ENCODE peak calls at places on chromosome 16, in eight cellular contexts. F, P, K, A, C, Q, H and V are unnamed samples. For H3K9me3, the result is how much of the 10 kb centered on the place peaks cover.

GRCh38 chr16:66872524-66872923 is 7.8 kb upstream of the PDP2 start:
- DNase-seq in F (no peak), P (no peak), K (no peak), A (no peak), C (no peak), Q (no peak), H (no peak), V (no peak)

GRCh38 chr16:31357324-31358156 is 2.6 kb downstream of the ITGAX start:
- DNase-seq in F (no peak), P (no peak), K (no peak), A (no peak), C (no peak), Q (no peak), H (no peak), V (no peak)

GRCh38 chr16:56611281-56611833 is 3.0 kb downstream of the MT2A start:
- DNase-seq in F (no peak), P (peak), K (peak), A (no peak), C (no peak), Q (no peak), H (no peak), V (peak)

GRCh38 chr16:56662357-56663354 is 4.9 kb downstream of the MT1F start:
- DNase-seq in F (no peak), P (no peak), K (no peak), A (no peak), C (no peak), Q (no peak), H (no peak), V (no peak)

GRCh38 chr16:64638804-64639203 is 483.1 kb downstream of the CDH11 start:
- DNase-seq in F (no peak), P (no peak), K (no peak), A (no peak), C (no peak), Q (no peak), H (no peak), V (no peak)

GRCh38 chr16:11903906-11904305 is 11.8 kb downstream of the GSPT1 start:
- DNase-seq in F (no peak), P (no peak), K (no peak), A (no peak), C (no peak), Q (no peak), H (no peak), V (no peak)

GRCh38 chr16:50699345-50700159 is 6.1 kb downstream of the NOD2 start:
- DNase-seq in F (no peak), P (no peak), K (no peak), A (peak), C (peak), Q (no peak), H (no peak), V (no peak)

GRCh38 chr16:9033125-9033830 is 58.2 kb upstream of the HAPSTR1 start:
- DNase-seq in F (no peak), P (no peak), K (no peak), A (no peak), C (no peak), Q (no peak), H (no peak), V (no peak)

GRCh38 chr16:24123275-24123674 is 132.9 kb upstream of the CACNG3 start:
- DNase-seq in F (no peak), P (no peak), K (no peak), A (no peak), C (no peak), Q (no peak), H (no peak), V (no peak)

GRCh38 chr16:1621851-1622250 is 9.7 kb downstream of the CRAMP1 start:
- DNase-seq in F (no peak), P (no peak), K (no peak), A (no peak), C (no peak), Q (no peak), H (no peak), V (no peak)

GRCh38 chr16:53052519-53053501 is at the start of gene CHD9NB:
- DNase-seq in F (no peak), P (no peak), K (peak), A (no peak), C (no peak), Q (no peak), H (no peak), V (no peak)

GRCh38 chr16:12225282-12225681 is 248.7 kb downstream of the SNX29 start:
- DNase-seq in F (no peak), P (no peak), K (no peak), A (no peak), C (no peak), Q (no peak), H (no peak), V (no peak)

GRCh38 chr16:15782573-15783365 is 74.1 kb downstream of the MYH11 start:
- DNase-seq in F (no peak), P (no peak), K (no peak), A (no peak), C (no peak), Q (no peak), H (no peak), V (no peak)

GRCh38 chr16:84031556-84031955 is 11.0 kb downstream of the SLC38A8 start:
- DNase-seq in F (no peak), P (no peak), K (no peak), A (no peak), C (no peak), Q (no peak), H (no peak), V (no peak)
- H3K9me3 ChIP-seq in F (under half), P (under half), K (under half), A (under half), C (under half), Q (under half), H (under half), V (under half)

DNA sequence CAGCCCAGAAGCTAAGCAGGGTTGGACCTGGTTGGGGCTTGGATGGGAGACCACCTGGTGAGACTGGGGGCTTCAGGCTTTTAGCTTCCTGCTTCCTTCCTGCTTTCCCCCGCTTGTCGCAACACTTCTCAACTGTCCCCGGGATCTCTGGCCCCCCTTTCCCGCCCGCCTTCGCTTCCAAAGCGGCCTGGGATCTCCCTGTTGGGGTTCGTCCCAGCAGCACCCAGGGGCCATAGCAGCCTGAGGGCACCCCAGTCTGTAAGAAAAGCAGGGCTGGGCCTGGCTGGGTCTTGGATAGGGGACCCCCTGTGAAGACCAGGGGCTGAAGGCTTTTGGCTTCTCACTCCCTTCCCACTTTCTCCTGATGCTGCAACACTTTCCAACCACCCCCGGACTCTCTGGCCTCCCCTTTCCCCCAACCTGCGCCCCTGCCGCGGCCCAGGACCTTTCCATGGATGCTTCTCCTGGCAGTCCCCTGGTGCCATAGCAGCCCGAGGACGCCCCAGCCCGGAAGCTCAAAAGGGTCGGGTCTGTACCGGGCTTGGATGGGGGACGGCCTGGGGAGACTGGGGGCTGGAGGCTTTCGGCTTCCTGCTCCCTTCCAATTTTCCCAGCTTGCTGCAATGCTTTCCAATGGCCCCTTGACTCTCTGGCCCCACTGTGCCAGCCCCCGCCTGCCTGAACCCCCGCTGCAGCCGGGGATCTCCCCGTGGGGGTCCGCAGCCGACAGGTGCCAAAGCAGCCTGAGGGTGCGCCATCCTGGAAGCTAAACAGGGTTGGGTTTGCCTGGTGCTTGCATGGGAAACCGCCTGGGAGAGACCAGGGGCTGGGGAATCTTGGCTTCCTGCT is 2276.2 kb downstream of the TP53TG3F start:
- DNase-seq in F (peak), P (no peak), K (no peak), A (no peak), C (no peak), Q (no peak), H (no peak), V (no peak)
- H3K9me3 ChIP-seq in F (under half), P (under half), K (under half), A (under half), C (under half), Q (under half), H (under half), V (under half)

GRCh38 chr16:19567560-19567959 is 12.1 kb downstream of the VPS35L start:
- DNase-seq in F (no peak), P (no peak), K (no peak), A (no peak), C (no peak), Q (no peak), H (no peak), V (no peak)

GRCh38 chr16:19563377-19563776 is 7.9 kb downstream of the VPS35L start:
- DNase-seq in F (no peak), P (no peak), K (no peak), A (no peak), C (no peak), Q (no peak), H (no peak), V (no peak)

DNA sequence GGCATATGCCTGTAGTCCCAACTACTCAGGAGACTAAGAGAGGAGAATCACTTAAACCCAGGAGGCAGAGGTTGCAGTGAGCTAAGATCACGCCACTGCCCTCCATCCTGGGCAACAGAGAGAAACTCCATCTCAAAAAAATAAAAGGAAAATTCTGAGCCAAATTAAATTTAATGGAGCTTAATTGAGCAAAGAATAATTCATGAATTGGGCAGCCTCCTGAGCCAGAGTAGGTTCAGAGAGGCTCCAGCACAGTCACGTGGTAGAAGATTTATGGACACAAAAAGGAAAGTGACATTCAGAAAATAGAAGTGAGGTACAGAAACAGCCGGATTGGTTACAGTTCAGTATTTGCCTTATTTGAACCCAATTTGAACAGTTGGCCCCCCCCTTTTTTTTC is 10.9 kb downstream of the VPS35L start:
- DNase-seq in F (no peak), P (no peak), K (no peak), A (no peak), C (no peak), Q (no peak), H (no peak), V (no peak)
- H3K9me3 ChIP-seq in F (under half), P (under half), K (under half), A (under half), C (under half), Q (under half), H (under half), V (under half)

GRCh38 chr16:88287219-88287618 is 95.5 kb upstream of the ZNF469 start:
- DNase-seq in F (no peak), P (no peak), K (no peak), A (peak), C (no peak), Q (no peak), H (no peak), V (no peak)
- H3K9me3 ChIP-seq in F (under half), P (under half), K (under half), A (under half), C (under half), Q (under half), H (under half), V (under half)

GRCh38 chr16:35711435-35711834 is 2252.0 kb downstream of the TP53TG3F start:
- DNase-seq in F (no peak), P (no peak), K (no peak), A (no peak), C (no peak), Q (no peak), H (no peak), V (no peak)

GRCh38 chr16:35711958-35712357 is 2252.5 kb downstream of the TP53TG3F start:
- DNase-seq in F (no peak), P (no peak), K (no peak), A (no peak), C (no peak), Q (no peak), H (no peak), V (no peak)

DNA sequence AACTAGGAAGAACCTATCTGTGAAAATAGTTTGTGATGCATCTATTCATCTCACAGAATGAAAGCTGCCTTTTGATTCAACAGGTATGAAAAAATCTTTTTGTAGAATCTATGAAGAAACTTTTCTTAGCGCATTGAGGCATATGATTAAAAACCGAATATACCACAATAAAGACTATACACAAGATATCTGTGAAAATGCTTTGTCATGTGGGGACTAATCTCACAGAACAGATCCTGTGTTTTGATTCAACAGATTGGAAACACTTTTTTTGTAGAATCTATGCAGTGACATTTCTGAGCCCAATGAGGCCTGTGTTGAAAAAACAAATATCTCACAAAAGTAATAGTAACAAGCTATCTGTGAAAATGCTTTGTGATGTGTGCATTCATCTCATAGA is 2247.5 kb downstream of the TP53TG3F start:
- DNase-seq in F (no peak), P (no peak), K (no peak), A (no peak), C (no peak), Q (no peak), H (no peak), V (no peak)
- H3K9me3 ChIP-seq in F (under half), P (under half), K (under half), A (under half), C (under half), Q (under half), H (under half), V (under half)

GRCh38 chr16:35188288-35189155 is 1729.1 kb downstream of the TP53TG3F start:
- DNase-seq in F (peak), P (no peak), K (no peak), A (no peak), C (no peak), Q (peak), H (no peak), V (no peak)
- H3K9me3 ChIP-seq in F (under half), P (under half), K (under half), A (under half), C (under half), Q (under half), H (under half), V (under half)

GRCh38 chr16:35215287-35215686 is 1755.9 kb downstream of the TP53TG3F start:
- DNase-seq in F (no peak), P (no peak), K (no peak), A (no peak), C (no peak), Q (no peak), H (no peak), V (no peak)

GRCh38 chr16:35210681-35211433 is 1751.4 kb downstream of the TP53TG3F start:
- DNase-seq in F (peak), P (no peak), K (no peak), A (no peak), C (no peak), Q (no peak), H (no peak), V (no peak)

GRCh38 chr16:35214840-35215239 is 1755.4 kb downstream of the TP53TG3F start:
- DNase-seq in F (no peak), P (no peak), K (no peak), A (no peak), C (no peak), Q (no peak), H (no peak), V (no peak)
- H3K9me3 ChIP-seq in F (under half), P (under half), K (under half), A (under half), C (under half), Q (under half), H (under half), V (under half)